ENCODE peak calls at places on chromosome 22, in four cellular contexts. L is K562, M is H1, R is GM12878. Z is an unnamed sample.

GRCh38 chr22:46827072-46827780 is 64.8 kb downstream of the TBC1D22A start:
- DNase-seq in L (no peak), M (peak; percentile 54), R (no peak), Z (no peak)

GRCh38 chr22:19271856-19272535 is 19.5 kb downstream of the CLTCL1 start:
- DNase-seq in L (no peak), M (no peak), R (no peak), Z (peak; percentile 74)

GRCh38 chr22:38788417-38788816 is 5.5 kb downstream of the DNAL4 start:
- DNase-seq in L (peak; percentile 56), M (no peak), R (no peak), Z (peak; percentile 96)

GRCh38 chr22:49106136-49106930 is 721.3 kb downstream of the BRD1 start:
- DNase-seq in L (no peak), M (no peak), R (no peak), Z (no peak)

GRCh38 chr22:46363611-46364321 is 28.3 kb downstream of the TRMU start:
- DNase-seq in L (no peak), M (no peak), R (no peak), Z (no peak)

GRCh38 chr22:50498322-50498861 is 9.1 kb downstream of the LMF2 start:
- DNase-seq in L (peak; percentile 89), M (peak; percentile 56), R (no peak), Z (peak; percentile 51)

GRCh38 chr22:41826430-41827383 is 6.2 kb upstream of the SREBF2 start:
- DNase-seq in L (no peak), M (no peak), R (no peak), Z (no peak)

GRCh38 chr22:36052505-36052941 is 23.9 kb upstream of the RBFOX2 start:
- DNase-seq in L (peak; percentile 84), M (no peak), R (no peak), Z (peak; percentile 57)

GRCh38 chr22:35589071-35589735 is 27.9 kb downstream of the MB start:
- DNase-seq in L (peak; percentile 7), M (peak; percentile 31), R (no peak), Z (peak; percentile 77)

GRCh38 chr22:48662476-48663150 is 1165.1 kb downstream of the BRD1 start:
- DNase-seq in L (no peak), M (no peak), R (no peak), Z (no peak)

GRCh38 chr22:44582016-44582415 is 84.0 kb upstream of the RTL6 start:
- DNase-seq in L (no peak), M (no peak), R (no peak), Z (no peak)
- TF ChIP-seq CHD1 in L (no peak), M (no peak), R (no peak), Z (no peak)

DNA sequence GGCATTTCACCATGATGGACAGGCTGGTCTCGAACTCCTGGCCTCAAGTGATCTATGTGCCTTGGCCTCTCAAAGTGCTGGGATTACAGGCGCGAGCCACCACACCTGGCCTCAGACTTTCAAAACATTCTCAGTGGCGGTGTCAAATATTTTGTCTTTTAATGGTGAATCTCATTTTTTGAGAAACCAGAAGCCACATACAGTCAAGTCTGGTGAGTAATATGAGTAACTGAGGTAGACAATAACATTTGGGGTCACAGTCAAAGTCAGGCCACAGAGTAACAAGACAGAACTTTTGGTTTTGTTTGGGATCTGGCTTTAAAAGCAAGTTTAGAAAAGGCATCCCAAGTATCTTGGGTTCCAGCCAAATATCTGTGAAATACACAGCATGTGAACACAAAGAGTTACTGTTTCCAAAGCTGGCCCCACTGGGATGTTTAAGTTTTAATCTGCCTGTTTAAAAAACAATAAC is 5.6 kb upstream of the TMA7B start:
- DNase-seq in L (no peak), M (no peak), R (no peak), Z (peak; percentile 94)
- TF ChIP-seq CHD1 in L (no peak), M (no peak), R (no peak), Z (no peak)

GRCh38 chr22:29300807-29301601 is 5.4 kb upstream of the GAS2L1 start:
- DNase-seq in L (no peak), M (no peak), R (no peak), Z (no peak)

GRCh38 chr22:29302402-29302680 is 4.1 kb upstream of the GAS2L1 start:
- DNase-seq in L (no peak), M (no peak), R (no peak), Z (no peak)

GRCh38 chr22:29300467-29300806 is 6.0 kb upstream of the GAS2L1 start:
- DNase-seq in L (no peak), M (no peak), R (no peak), Z (no peak)

GRCh38 chr22:29302681-29303465 is 3.6 kb upstream of the GAS2L1 start:
- DNase-seq in L (no peak), M (no peak), R (no peak), Z (no peak)

GRCh38 chr22:29301716-29302401 is 4.6 kb upstream of the GAS2L1 start:
- DNase-seq in L (no peak), M (no peak), R (no peak), Z (no peak)
- TF ChIP-seq CHD1 in L (no peak), M (no peak), R (no peak), Z (no peak)

GRCh38 chr22:18157714-18158028 is 7.7 kb downstream of the USP18 start:
- DNase-seq in L (no peak), M (no peak), R (no peak), Z (no peak)
- TF ChIP-seq CHD1 in L (no peak), M (no peak), R (no peak), Z (no peak)

GRCh38 chr22:28072066-28072465 is 153.0 kb upstream of the PITPNB start:
- DNase-seq in L (no peak), M (no peak), R (no peak), Z (peak; percentile 44)
- TF ChIP-seq CHD1 in L (no peak), M (no peak), R (no peak), Z (no peak)

GRCh38 chr22:30074994-30075393 is 5.3 kb upstream of the HORMAD2 start:
- DNase-seq in L (no peak), M (no peak), R (no peak), Z (no peak)

GRCh38 chr22:30077279-30077678 is 3.0 kb upstream of the HORMAD2 start:
- DNase-seq in L (no peak), M (no peak), R (no peak), Z (no peak)

GRCh38 chr22:30079952-30080533 is at the start of gene HORMAD2:
- DNase-seq in L (no peak), M (peak; percentile 87), R (no peak), Z (no peak)

GRCh38 chr22:30080805-30081204 is 541 bp downstream of the HORMAD2 start:
- DNase-seq in L (no peak), M (no peak), R (no peak), Z (no peak)

GRCh38 chr22:30078320-30079311 is 1.6 kb upstream of the HORMAD2 start:
- DNase-seq in L (no peak), M (no peak), R (peak; percentile 74), Z (no peak)
- TF ChIP-seq CHD1 in L (no peak), M (no peak), R (no peak), Z (no peak)